ENCODE peak calls at places on chromosomes 11 and 22, in four cellular contexts. W is left lung, Z is lung, S is heart left ventricle. M is an unnamed sample.

GRCh38 chr11:13367115-13367514 is 89.5 kb downstream of the BMAL1 start:
- ATAC-seq in S (no peak), Z (no peak), W (no peak), M (no peak)

GRCh38 chr11:79396674-79397073 is 44.2 kb downstream of the TENM4 start:
- ATAC-seq in W (no peak), Z (no peak), S (no peak), M (no peak)

GRCh38 chr11:64239662-64240466 is 1.0 kb upstream of the FKBP2 start:
- ATAC-seq in Z (no peak), W (no peak), S (no peak), M (no peak)

GRCh38 chr11:76587810-76588454 is 82.6 kb downstream of the LRRC32 start:
- ATAC-seq in Z (no peak), S (no peak), W (no peak), M (no peak)

GRCh38 chr11:33315822-33316221 is 58.6 kb downstream of the HIPK3 start:
- ATAC-seq in S (peak; percentile 60), W (no peak), Z (no peak), M (no peak)

GRCh38 chr11:12863605-12864121 is 145.5 kb upstream of the RASSF10 start:
- ATAC-seq in Z (no peak), W (peak; percentile 18), S (peak; percentile 17), M (no peak)

GRCh38 chr11:74380746-74381439 is 17.3 kb downstream of the PGM2L1 start:
- ATAC-seq in Z (no peak), W (no peak), S (no peak), M (no peak)

GRCh38 chr11:126375726-126376125 is 20.2 kb downstream of the ST3GAL4 start:
- ATAC-seq in W (no peak), S (no peak), Z (no peak), M (no peak)

GRCh38 chr11:47443028-47443700 is 5.8 kb downstream of the RAPSN start:
- ATAC-seq in Z (no peak), S (no peak), W (no peak), M (no peak)

GRCh38 chr11:95257596-95257995 is 26.6 kb upstream of the SESN3 start:
- ATAC-seq in W (no peak), S (no peak), Z (no peak), M (no peak)

GRCh38 chr11:71153005-71153395 is 99.4 kb downstream of the SHANK2 start:
- ATAC-seq in S (no peak), W (peak; percentile 71), Z (no peak), M (no peak)

GRCh38 chr22:30234786-30235470 is 11.6 kb downstream of the LIF start:
- ATAC-seq in W (peak; percentile 86), S (no peak), Z (no peak), M (peak; percentile 58)

GRCh38 chr22:27651486-27651885 is 150.1 kb downstream of the MN1 start:
- ATAC-seq in W (no peak), Z (no peak), S (peak; percentile 94), M (peak; percentile 82)

GRCh38 chr22:40673017-40673416 is 6.3 kb upstream of the MCHR1 start:
- ATAC-seq in W (no peak), S (no peak), Z (no peak), M (no peak)

GRCh38 chr11:104146943-104147342 is 17.0 kb downstream of the PDGFD start:
- ATAC-seq in S (no peak), Z (no peak), W (no peak), M (no peak)

GRCh38 chr11:94802501-94802900 is 34.3 kb downstream of the AMOTL1 start:
- ATAC-seq in W (no peak), Z (no peak), S (peak; percentile 41), M (no peak)

GRCh38 chr22:30611197-30611596 is 4.2 kb downstream of the TCN2 start:
- ATAC-seq in S (no peak), W (no peak), Z (no peak), M (no peak)

GRCh38 chr11:115996808-115997188 is 492.6 kb upstream of the CADM1 start:
- ATAC-seq in Z (no peak), W (peak; percentile 36), S (peak; percentile 20), M (no peak)

GRCh38 chr11:8671242-8671641 is 11.2 kb downstream of the TRIM66 start:
- ATAC-seq in Z (peak; percentile 79), S (peak; percentile 98), W (peak; percentile 94), M (peak; percentile 90)

GRCh38 chr11:83773950-83774880 is 488.0 kb upstream of the CCDC90B start:
- ATAC-seq in Z (no peak), W (no peak), S (no peak), M (no peak)

GRCh38 chr11:36313073-36313472 is 17.0 kb downstream of the PRR5L start:
- ATAC-seq in W (no peak), Z (no peak), S (no peak), M (no peak)

GRCh38 chr11:117610045-117610444 is 187.0 kb downstream of the DSCAML1 start:
- ATAC-seq in S (no peak), Z (no peak), W (no peak), M (no peak)

GRCh38 chr11:65019824-65020223 is 5.9 kb downstream of the ARL2 start:
- ATAC-seq in W (no peak), S (no peak), Z (no peak), M (no peak)

GRCh38 chr11:4065086-4065485 is 29.5 kb upstream of the RRM1 start:
- ATAC-seq in S (no peak), W (no peak), Z (no peak), M (no peak)

GRCh38 chr11:60143768-60144167 is 39.1 kb downstream of the MS4A6A start:
- ATAC-seq in Z (no peak), W (no peak), S (no peak), M (no peak)

GRCh38 chr11:132395434-132395833 is 1025.0 kb downstream of the NTM start:
- ATAC-seq in S (no peak), W (no peak), Z (no peak), M (no peak)

GRCh38 chr11:114479331-114479730 is 40.1 kb downstream of the REXO2 start:
- ATAC-seq in Z (no peak), W (no peak), S (no peak), M (no peak)

GRCh38 chr22:37212174-37212906 is at the start of gene SSTR3:
- ATAC-seq in Z (no peak), W (peak; percentile 41), S (peak; percentile 43), M (no peak)

GRCh38 chr11:10925149-10925926 is 67.5 kb upstream of the ZBED5 start:
- ATAC-seq in W (peak; percentile 5), S (no peak), Z (no peak), M (no peak)

GRCh38 chr22:22341736-22342135 is 97.2 kb downstream of the VPREB1 start:
- ATAC-seq in Z (no peak), S (no peak), W (no peak), M (no peak)

GRCh38 chr22:22345781-22346180 is 101.2 kb downstream of the VPREB1 start:
- ATAC-seq in W (no peak), Z (no peak), S (no peak), M (no peak)

GRCh38 chr22:22343603-22344276 is 99.2 kb downstream of the VPREB1 start:
- ATAC-seq in S (no peak), Z (no peak), W (peak; percentile 69), M (no peak)

GRCh38 chr22:22344430-22344829 is 99.8 kb downstream of the VPREB1 start:
- ATAC-seq in W (no peak), Z (no peak), S (no peak), M (no peak)

GRCh38 chr22:22342697-22343602 is 98.4 kb downstream of the VPREB1 start:
- ATAC-seq in Z (peak; percentile 86), S (peak; percentile 47), W (peak; percentile 99), M (no peak)
- TF ChIP-seq CTCF in Z (peak; percentile 47), S (peak; percentile 48), W (peak; percentile 88), M (peak; percentile 62)

GRCh38 chr11:106271686-106272085 is 194.2 kb downstream of the AASDHPPT start:
- ATAC-seq in Z (no peak), S (no peak), W (no peak), M (no peak)
- TF ChIP-seq CTCF in Z (no peak), S (no peak), W (no peak), M (no peak)

GRCh38 chr11:250740-251299 is 14.0 kb downstream of the PSMD13 start:
- ATAC-seq in W (peak; percentile 89), Z (no peak), S (peak; percentile 77), M (peak; percentile 73)
- TF ChIP-seq CTCF in W (peak; percentile 68), Z (peak; percentile 60), S (peak; percentile 46), M (peak; percentile 65)

GRCh38 chr11:35142481-35143207 is 3.7 kb downstream of the CD44 start:
- ATAC-seq in Z (no peak), W (no peak), S (no peak), M (no peak)
- TF ChIP-seq CTCF in Z (no peak), W (no peak), S (no peak), M (no peak)

M was measured in gastroesophageal sphincter.